ENCODE peak calls at places on chromosomes 3 and 15, in four cellular contexts. L is tibial nerve, I is body of pancreas, Y is IMR-90. J is an unnamed sample.

GRCh38 chr3:134315286-134316106 is 58.8 kb downstream of the AMOTL2 start:
- DNase-seq in L (peak; percentile 79), I (no peak), Y (peak; percentile 82), J (no peak)

GRCh38 chr15:67967871-67968423 is 86.2 kb upstream of the PIAS1 start:
- DNase-seq in L (peak; percentile 49), I (peak; percentile 72), Y (peak; percentile 47), J (peak; percentile 71)

GRCh38 chr3:57652203-57652602 is 40.7 kb downstream of the DENND6A start:
- DNase-seq in L (no peak), I (no peak), Y (no peak), J (no peak)

GRCh38 chr15:72006382-72006781 is 111.6 kb downstream of the MYO9A start:
- DNase-seq in L (no peak), I (no peak), Y (no peak), J (no peak)

GRCh38 chr3:13192471-13193213 is 119.4 kb upstream of the IQSEC1 start:
- DNase-seq in L (no peak), I (no peak), Y (peak; percentile 6), J (peak; percentile 37)

GRCh38 chr3:2303567-2303966 is 204.9 kb downstream of the CNTN4 start:
- DNase-seq in L (no peak), I (no peak), Y (no peak), J (no peak)

GRCh38 chr3:190807719-190808375 is 54.6 kb downstream of the GMNC start:
- DNase-seq in L (no peak), I (peak; percentile 97), Y (no peak), J (peak; percentile 63)

GRCh38 chr3:159605776-159606175 is 382.9 kb upstream of the IL12A start:
- DNase-seq in L (no peak), I (no peak), Y (no peak), J (no peak)

GRCh38 chr15:42964476-42964875 is 43.9 kb upstream of the TTBK2 start:
- DNase-seq in L (no peak), I (no peak), Y (no peak), J (no peak)

GRCh38 chr15:70096975-70097336 is 761 bp downstream of the TLE3 start:
- DNase-seq in L (no peak), I (peak; percentile 35), Y (no peak), J (no peak)

GRCh38 chr3:45832691-45833090 is 9.2 kb downstream of the LZTFL1 start:
- DNase-seq in L (no peak), I (no peak), Y (peak; percentile 16), J (peak; percentile 50)

GRCh38 chr15:50257924-50258323 is 7.6 kb downstream of the HDC start:
- DNase-seq in L (no peak), I (no peak), Y (peak; percentile 77), J (no peak)

GRCh38 chr15:38886315-38887163 is 321.9 kb upstream of the RASGRP1 start:
- DNase-seq in L (no peak), I (no peak), Y (peak; percentile 93), J (no peak)

GRCh38 chr15:73240864-73241499 is 127.8 kb downstream of the HCN4 start:
- DNase-seq in L (peak; percentile 91), I (peak; percentile 70), Y (peak; percentile 67), J (peak; percentile 83)

GRCh38 chr15:50940506-50940905 is 32.0 kb downstream of the AP4E1 start:
- DNase-seq in L (no peak), I (no peak), Y (peak; percentile 41), J (peak; percentile 6)

GRCh38 chr15:66603301-66604179 is 37.7 kb upstream of the LCTL start:
- DNase-seq in L (peak; percentile 44), I (peak; percentile 60), Y (peak; percentile 62), J (peak; percentile 82)

DNA sequence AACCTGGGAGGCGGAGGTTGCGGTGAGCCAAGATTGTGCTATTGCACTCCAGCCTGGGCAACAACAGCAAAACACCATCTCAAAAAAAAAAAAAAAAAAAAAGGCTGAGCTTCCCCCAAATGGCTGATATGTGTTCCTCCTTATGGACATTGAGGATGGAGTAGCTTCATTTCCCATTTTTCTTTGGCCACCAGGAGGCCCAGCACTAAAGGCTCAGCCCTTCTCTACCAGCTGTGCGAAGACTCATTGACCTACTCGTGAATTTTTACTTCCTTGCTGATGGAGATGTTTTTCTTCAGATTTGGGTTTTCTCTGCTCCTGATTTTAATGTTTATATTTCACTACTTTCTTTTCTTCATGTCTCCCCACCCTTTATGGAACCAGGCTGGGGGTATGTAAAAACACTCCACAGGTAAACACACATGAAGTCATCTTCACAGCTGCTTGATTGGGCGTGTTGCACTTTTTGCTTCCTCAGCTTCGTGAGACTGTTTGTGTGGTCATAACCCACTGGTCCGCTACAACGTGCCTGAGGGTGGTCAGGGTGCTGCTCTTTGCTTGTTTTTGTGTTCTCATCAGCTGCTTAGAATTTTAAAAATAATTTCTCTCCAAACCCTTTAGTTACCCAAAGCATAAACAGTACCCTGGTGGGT is 13.5 kb downstream of the SEMA4B start:
- DNase-seq in L (no peak), I (no peak), Y (no peak), J (no peak)
- TF ChIP-seq CTCF in L (no peak), I (no peak), Y (no peak), J (peak; percentile 38)

DNA sequence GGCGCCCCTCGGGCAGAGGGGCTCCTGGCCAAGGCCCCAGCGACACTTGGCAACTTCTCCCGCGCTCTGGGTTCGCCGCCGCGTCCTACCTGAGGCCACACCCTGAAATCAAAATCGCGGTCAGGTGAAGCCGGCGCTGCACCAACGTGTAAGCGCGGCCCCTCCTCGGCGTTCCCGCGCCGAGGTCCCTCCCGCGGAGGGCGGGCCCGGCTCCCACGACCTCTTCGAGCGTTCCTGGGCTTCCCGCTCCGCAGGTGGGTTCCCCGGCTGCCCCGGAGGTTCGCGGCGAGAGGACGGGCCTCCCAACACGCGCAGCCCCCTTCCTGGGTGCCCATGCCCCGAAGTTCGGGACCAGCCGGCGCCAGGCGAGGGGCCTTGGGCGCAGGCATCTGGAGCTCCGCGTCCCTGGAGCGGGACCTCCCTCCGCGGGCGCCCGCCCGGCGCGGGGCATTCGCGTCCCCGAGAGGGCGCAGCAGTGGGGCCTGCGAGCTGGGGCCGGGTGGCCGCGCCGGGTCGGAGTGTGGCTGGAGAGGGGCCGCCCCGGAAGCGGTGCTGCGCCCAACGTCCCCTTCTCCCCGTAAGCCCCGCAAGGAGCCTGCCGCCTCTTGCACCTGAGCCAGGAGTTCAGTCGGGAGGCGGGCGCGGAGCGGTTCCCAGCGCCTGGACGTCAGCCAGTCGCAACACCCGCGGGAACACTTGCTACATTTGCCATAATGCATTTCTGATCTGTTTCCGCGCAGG is 13.7 kb downstream of the PAK6 start:
- DNase-seq in L (no peak), I (peak; percentile 69), Y (no peak), J (peak; percentile 39)
- TF ChIP-seq CTCF in L (no peak), I (no peak), Y (no peak), J (no peak)

GRCh38 chr3:175818811-175819464 is 959.8 kb downstream of the NAALADL2 start:
- DNase-seq in L (no peak), I (no peak), Y (no peak), J (peak; percentile 27)
- TF ChIP-seq CTCF in L (no peak), I (no peak), Y (no peak), J (no peak)

DNA sequence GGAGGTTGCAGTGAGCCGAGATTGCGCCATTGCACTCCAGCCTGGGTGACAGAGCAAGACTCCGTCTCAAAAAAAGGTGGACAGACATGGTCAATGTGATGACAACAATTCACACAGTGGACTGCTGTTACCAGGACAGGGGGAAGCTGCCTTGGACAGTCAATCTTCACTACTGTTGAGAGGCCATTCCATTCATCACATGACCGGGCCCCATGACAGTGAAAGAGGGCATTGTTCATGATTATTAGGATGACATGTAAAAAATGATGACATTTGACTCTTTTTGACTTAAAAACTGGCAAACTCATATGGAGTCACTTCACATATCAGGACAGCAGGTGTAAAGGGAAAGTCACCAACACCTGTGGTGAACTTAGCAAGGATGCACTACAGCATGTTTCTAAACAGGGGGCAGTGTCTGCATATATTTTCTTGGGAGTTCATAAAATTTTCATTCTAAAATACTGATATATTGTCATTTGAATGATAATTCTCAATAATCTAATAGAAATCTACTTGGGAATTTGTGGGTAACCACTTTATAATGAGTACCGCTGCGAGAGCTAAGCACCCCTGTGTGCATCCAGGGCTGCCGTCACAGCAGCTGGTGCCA is 34.2 kb upstream of the LDHAL6B start:
- DNase-seq in L (no peak), I (no peak), Y (no peak), J (no peak)
- TF ChIP-seq CTCF in L (no peak), I (no peak), Y (peak; percentile 13), J (no peak)

DNA sequence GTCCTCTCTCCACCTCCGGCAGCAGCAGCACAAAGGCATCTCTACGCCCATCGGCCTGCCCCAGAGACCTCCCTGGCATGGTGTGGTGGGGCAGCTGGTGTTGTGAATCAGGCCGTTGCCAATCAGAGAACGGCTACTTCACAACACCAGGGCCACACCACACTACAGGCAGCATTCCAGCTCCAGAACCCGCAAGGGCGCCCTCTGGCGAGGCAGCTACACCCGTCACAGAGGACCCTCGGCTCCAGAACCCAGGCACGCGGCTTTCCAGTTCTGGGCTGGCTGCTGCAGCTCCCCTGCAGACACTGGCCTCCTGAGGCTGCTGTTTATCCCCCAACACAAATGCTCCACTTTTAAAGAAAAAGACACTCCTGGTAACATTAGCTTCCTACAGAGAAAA is 127.5 kb upstream of the TOPAZ1 start:
- DNase-seq in L (peak; percentile 8), I (peak; percentile 32), Y (peak; percentile 3), J (peak; percentile 49)
- TF ChIP-seq CTCF in L (peak; percentile 28), I (peak; percentile 27), Y (peak; percentile 42), J (no peak)

DNA sequence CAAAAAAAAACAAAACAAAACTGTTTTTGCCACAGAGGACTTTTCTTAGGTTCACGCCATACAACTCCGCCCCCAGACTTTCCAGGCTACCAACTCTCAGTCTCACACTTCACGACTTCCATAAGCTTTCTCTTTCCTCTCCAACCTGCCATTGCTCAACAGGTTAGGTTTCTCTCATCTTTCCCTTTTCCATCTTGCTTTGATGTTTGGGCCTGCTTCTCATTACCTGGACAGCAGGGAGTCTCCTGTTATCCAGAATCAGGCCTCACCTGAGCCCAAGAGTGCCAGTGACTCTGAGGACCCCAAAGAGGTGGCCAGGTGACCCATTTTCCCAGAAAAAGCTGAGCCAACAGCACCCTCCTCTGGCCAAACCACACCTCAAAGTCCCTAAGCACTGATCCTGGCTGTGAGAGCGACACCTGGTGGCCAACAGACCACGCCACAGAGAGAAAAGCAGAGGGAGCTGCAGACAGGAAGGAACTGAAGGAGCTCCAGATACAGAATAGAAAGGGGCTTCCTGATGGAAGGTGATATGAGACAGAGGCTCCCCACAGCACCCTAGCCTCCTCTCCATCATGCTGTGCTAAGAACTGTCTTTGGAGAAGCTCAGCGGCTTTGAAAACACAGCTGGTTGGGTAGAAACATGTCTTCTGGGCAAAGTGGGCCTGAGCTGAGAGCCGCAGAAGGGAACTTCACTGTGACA is 4.0 kb downstream of the CCDC51 start:
- DNase-seq in L (peak; percentile 89), I (peak; percentile 91), Y (peak; percentile 79), J (peak; percentile 87)
- TF ChIP-seq CTCF in L (peak; percentile 99), I (peak; percentile 97), Y (peak; percentile 100), J (peak; percentile 93)

DNA sequence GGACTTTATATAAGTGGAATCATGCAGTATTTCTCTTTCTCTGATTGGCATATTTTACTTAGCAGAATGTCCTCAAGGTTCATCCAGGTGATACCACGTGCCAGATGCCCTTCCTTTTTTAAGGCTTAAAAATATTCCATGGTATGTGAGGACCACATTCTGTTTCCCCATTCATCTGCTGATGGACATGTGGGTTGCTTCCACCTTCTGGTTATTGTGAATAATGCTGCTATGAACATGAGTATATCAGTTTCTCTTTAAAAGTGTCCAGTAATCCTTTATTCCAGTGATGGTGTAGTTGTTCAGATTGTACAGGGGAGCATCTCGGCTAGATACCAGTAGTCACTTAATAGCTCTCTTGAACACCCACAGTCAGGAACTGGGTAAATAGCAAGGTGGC is 50.4 kb upstream of the ATG7 start:
- DNase-seq in L (no peak), I (no peak), Y (no peak), J (no peak)
- TF ChIP-seq CTCF in L (no peak), I (no peak), Y (peak; percentile 31), J (no peak)